ENCODE peak calls at places on chromosomes 12 and 14, in six cellular contexts. One of them, this sample, is unnamed.
A peak's percentile ranks its signal among the peaks of the same experiment; 100 is the strongest.

GRCh38 chr14:26525057-26525456 is 72.8 kb downstream of the NOVA1 start:
- DNase-seq in endothelial cell of umbilical vein: no peak
- DNase-seq in CD8-positive, alpha-beta T cell: no peak
- DNase-seq in neural progenitor cell: no peak
- DNase-seq in esophagus squamous epithelium: no peak
- DNase-seq in left ventricle myocardium inferior: no peak
- DNase-seq in this sample: no peak

GRCh38 chr14:106842687-106843086 is 1316.3 kb downstream of the TMEM121 start:
- DNase-seq in left ventricle myocardium inferior: no peak
- DNase-seq in CD8-positive, alpha-beta T cell: no peak
- DNase-seq in neural progenitor cell: no peak
- DNase-seq in endothelial cell of umbilical vein: no peak
- DNase-seq in esophagus squamous epithelium: no peak
- DNase-seq in this sample: no peak

GRCh38 chr12:98208846-98209245 is 306.5 kb upstream of the TMPO start:
- DNase-seq in endothelial cell of umbilical vein: no peak
- DNase-seq in esophagus squamous epithelium: no peak
- DNase-seq in left ventricle myocardium inferior: no peak
- DNase-seq in CD8-positive, alpha-beta T cell: no peak
- DNase-seq in neural progenitor cell: no peak
- DNase-seq in this sample: no peak

GRCh38 chr14:69877492-69877891 is 1.7 kb upstream of the SMOC1 start:
- DNase-seq in CD8-positive, alpha-beta T cell: no peak
- DNase-seq in esophagus squamous epithelium: no peak
- DNase-seq in endothelial cell of umbilical vein: peak; percentile 33
- DNase-seq in left ventricle myocardium inferior: no peak
- DNase-seq in neural progenitor cell: peak; percentile 65
- DNase-seq in this sample: no peak

GRCh38 chr12:65823481-65824313 is 586 bp upstream of the HMGA2 start:
- DNase-seq in neural progenitor cell: peak; percentile 84
- DNase-seq in esophagus squamous epithelium: no peak
- DNase-seq in left ventricle myocardium inferior: no peak
- DNase-seq in endothelial cell of umbilical vein: peak; percentile 60
- DNase-seq in CD8-positive, alpha-beta T cell: no peak
- DNase-seq in this sample: peak; percentile 15

GRCh38 chr12:752673-753400 is 458 bp downstream of the WNK1 start:
- DNase-seq in left ventricle myocardium inferior: peak; percentile 57
- DNase-seq in esophagus squamous epithelium: no peak
- DNase-seq in endothelial cell of umbilical vein: peak; percentile 58
- DNase-seq in neural progenitor cell: peak; percentile 89
- DNase-seq in CD8-positive, alpha-beta T cell: peak; percentile 18
- DNase-seq in this sample: peak; percentile 61

GRCh38 chr12:80862606-80863005 is 75.1 kb downstream of the LIN7A start:
- DNase-seq in endothelial cell of umbilical vein: no peak
- DNase-seq in left ventricle myocardium inferior: no peak
- DNase-seq in CD8-positive, alpha-beta T cell: no peak
- DNase-seq in esophagus squamous epithelium: no peak
- DNase-seq in neural progenitor cell: no peak
- DNase-seq in this sample: no peak

GRCh38 chr12:92142251-92142896 is 3.3 kb downstream of the BTG1 start:
- DNase-seq in CD8-positive, alpha-beta T cell: no peak
- DNase-seq in esophagus squamous epithelium: no peak
- DNase-seq in endothelial cell of umbilical vein: peak; percentile 29
- DNase-seq in neural progenitor cell: no peak
- DNase-seq in left ventricle myocardium inferior: no peak
- DNase-seq in this sample: no peak

GRCh38 chr12:126051611-126052107 is 986.4 kb downstream of the AACS start:
- DNase-seq in CD8-positive, alpha-beta T cell: no peak
- DNase-seq in left ventricle myocardium inferior: no peak
- DNase-seq in esophagus squamous epithelium: no peak
- DNase-seq in endothelial cell of umbilical vein: no peak
- DNase-seq in neural progenitor cell: no peak
- DNase-seq in this sample: no peak

GRCh38 chr14:89252887-89253532 is 164.0 kb downstream of the FOXN3 start:
- DNase-seq in neural progenitor cell: peak; percentile 17
- DNase-seq in left ventricle myocardium inferior: no peak
- DNase-seq in endothelial cell of umbilical vein: no peak
- DNase-seq in esophagus squamous epithelium: no peak
- DNase-seq in CD8-positive, alpha-beta T cell: no peak
- DNase-seq in this sample: no peak

GRCh38 chr12:497501-498160 is 37.9 kb downstream of the B4GALNT3 start:
- DNase-seq in esophagus squamous epithelium: no peak
- DNase-seq in endothelial cell of umbilical vein: no peak
- DNase-seq in CD8-positive, alpha-beta T cell: no peak
- DNase-seq in neural progenitor cell: peak; percentile 80
- DNase-seq in left ventricle myocardium inferior: no peak
- DNase-seq in this sample: no peak

DNA sequence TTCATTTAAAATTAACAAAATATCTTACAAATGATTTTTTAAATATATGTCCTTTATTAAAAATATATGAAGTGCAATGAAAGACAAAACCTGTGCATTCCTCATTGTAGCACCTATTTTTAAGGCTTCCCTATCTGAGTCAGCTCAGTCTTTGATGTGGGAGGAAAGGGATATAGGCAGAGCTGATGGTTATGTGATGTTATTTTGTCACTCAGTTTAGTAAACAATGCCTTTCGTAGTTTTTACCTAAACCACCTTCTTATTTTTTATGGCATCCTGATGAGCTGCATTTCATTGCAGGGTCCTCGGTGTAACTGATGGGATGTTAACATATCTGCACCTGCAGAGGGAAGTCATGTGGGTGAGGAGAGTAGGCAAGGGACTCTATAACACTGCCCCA is 58.9 kb upstream of the FRMD6 start:
- DNase-seq in esophagus squamous epithelium: no peak
- DNase-seq in left ventricle myocardium inferior: no peak
- DNase-seq in neural progenitor cell: no peak
- DNase-seq in CD8-positive, alpha-beta T cell: no peak
- DNase-seq in endothelial cell of umbilical vein: no peak
- DNase-seq in this sample: no peak
- H3K4me3 ChIP-seq in esophagus squamous epithelium: no peak overlapping the region
- H3K4me3 ChIP-seq in left ventricle myocardium inferior: no peak overlapping the region
- H3K4me3 ChIP-seq in neural progenitor cell: no peak overlapping the region
- H3K4me3 ChIP-seq in CD8-positive, alpha-beta T cell: no peak overlapping the region
- H3K4me3 ChIP-seq in endothelial cell of umbilical vein: no peak overlapping the region
- H3K4me3 ChIP-seq in this sample: no peak overlapping the region

GRCh38 chr12:27014085-27014858 is at the start of gene TM7SF3:
- DNase-seq in endothelial cell of umbilical vein: peak; percentile 83
- DNase-seq in neural progenitor cell: peak; percentile 96
- DNase-seq in left ventricle myocardium inferior: peak; percentile 92
- DNase-seq in esophagus squamous epithelium: peak; percentile 68
- DNase-seq in CD8-positive, alpha-beta T cell: peak; percentile 92
- DNase-seq in this sample: peak; percentile 95

GRCh38 chr12:27015730-27016076 is 1.5 kb upstream of the TM7SF3 start:
- DNase-seq in endothelial cell of umbilical vein: peak; percentile 60
- DNase-seq in esophagus squamous epithelium: no peak
- DNase-seq in neural progenitor cell: no peak
- DNase-seq in left ventricle myocardium inferior: no peak
- DNase-seq in CD8-positive, alpha-beta T cell: no peak
- DNase-seq in this sample: no peak

GRCh38 chr12:27012982-27013255 is 1.3 kb downstream of the TM7SF3 start:
- DNase-seq in endothelial cell of umbilical vein: no peak
- DNase-seq in left ventricle myocardium inferior: no peak
- DNase-seq in esophagus squamous epithelium: no peak
- DNase-seq in neural progenitor cell: no peak
- DNase-seq in CD8-positive, alpha-beta T cell: no peak
- DNase-seq in this sample: no peak

GRCh38 chr12:27013606-27014084 is 539 bp downstream of the TM7SF3 start:
- DNase-seq in esophagus squamous epithelium: no peak
- DNase-seq in neural progenitor cell: peak; percentile 41
- DNase-seq in endothelial cell of umbilical vein: peak; percentile 55
- DNase-seq in CD8-positive, alpha-beta T cell: peak; percentile 38
- DNase-seq in left ventricle myocardium inferior: no peak
- DNase-seq in this sample: no peak

GRCh38 chr12:27014859-27015729 is 910 bp upstream of the TM7SF3 start:
- DNase-seq in endothelial cell of umbilical vein: no peak
- DNase-seq in left ventricle myocardium inferior: no peak
- DNase-seq in neural progenitor cell: no peak
- DNase-seq in esophagus squamous epithelium: no peak
- DNase-seq in CD8-positive, alpha-beta T cell: no peak
- DNase-seq in this sample: no peak
- TF ChIP-seq CTCF in endothelial cell of umbilical vein: no peak
- TF ChIP-seq CTCF in left ventricle myocardium inferior: no peak
- TF ChIP-seq CTCF in neural progenitor cell: no peak
- TF ChIP-seq CTCF in esophagus squamous epithelium: no peak
- TF ChIP-seq CTCF in CD8-positive, alpha-beta T cell: no peak
- TF ChIP-seq CTCF in this sample: no peak

GRCh38 chr12:105225505-105225904 is 10.5 kb downstream of the APPL2 start:
- DNase-seq in esophagus squamous epithelium: no peak
- DNase-seq in neural progenitor cell: no peak
- DNase-seq in endothelial cell of umbilical vein: no peak
- DNase-seq in CD8-positive, alpha-beta T cell: no peak
- DNase-seq in left ventricle myocardium inferior: no peak
- DNase-seq in this sample: no peak
- H3K4me1 ChIP-seq in esophagus squamous epithelium: peaks cover 16% of the 10 kb centered on the region
- H3K4me1 ChIP-seq in neural progenitor cell: no peaks in the 10 kb centered on the region
- H3K4me1 ChIP-seq in endothelial cell of umbilical vein: peaks cover 39% of the 10 kb centered on the region
- H3K4me1 ChIP-seq in CD8-positive, alpha-beta T cell: peaks cover 7% of the 10 kb centered on the region
- H3K4me1 ChIP-seq in left ventricle myocardium inferior: peaks cover 71% of the 10 kb centered on the region
- H3K4me1 ChIP-seq in this sample: peaks cover 63% of the 10 kb centered on the region

DNA sequence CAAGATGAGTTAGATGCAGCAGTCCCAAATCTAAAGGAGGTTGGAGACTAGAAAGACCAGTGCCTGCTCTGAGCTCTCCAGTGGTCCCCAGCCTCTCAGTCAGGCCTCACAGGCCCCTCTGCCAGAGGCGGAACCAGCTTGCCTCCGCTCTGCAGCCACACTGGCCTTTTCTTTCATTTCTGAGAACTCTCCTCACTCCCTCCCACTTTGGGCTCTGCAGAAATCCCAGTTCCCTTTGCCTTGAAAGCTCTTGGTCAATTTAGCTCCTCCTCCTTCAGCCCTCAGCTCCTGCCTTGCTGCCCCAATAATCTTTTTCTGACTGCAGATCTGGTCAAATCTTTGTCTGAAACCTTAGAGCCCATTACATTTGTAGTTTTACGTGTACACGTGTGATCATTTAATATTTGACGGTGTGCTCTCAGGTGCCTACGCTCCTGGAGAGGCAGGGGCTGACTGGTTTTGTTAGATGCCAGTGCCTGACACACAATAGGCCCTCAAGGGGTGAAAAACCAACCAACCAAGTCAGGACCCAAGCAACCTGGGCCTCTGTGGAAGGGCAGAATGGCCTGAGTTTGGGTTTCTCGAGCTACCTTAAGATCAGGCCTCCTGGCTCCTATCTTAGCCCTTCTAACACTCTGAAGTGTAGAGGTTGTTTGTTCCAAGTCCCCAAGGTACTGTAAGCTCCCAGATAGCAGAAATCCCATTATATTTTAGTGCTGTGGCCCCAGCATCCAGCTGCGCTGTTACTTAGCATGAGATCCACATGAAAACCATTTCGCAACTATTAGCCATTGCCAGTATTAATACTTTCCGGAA is 1.1 kb upstream of the NUDT4 start:
- DNase-seq in endothelial cell of umbilical vein: peak; percentile 55
- DNase-seq in esophagus squamous epithelium: no peak
- DNase-seq in CD8-positive, alpha-beta T cell: no peak
- DNase-seq in left ventricle myocardium inferior: peak; percentile 32
- DNase-seq in neural progenitor cell: peak; percentile 81
- DNase-seq in this sample: peak; percentile 69
- H3K4me3 ChIP-seq in endothelial cell of umbilical vein: peak overlapping the region; percentile 81
- H3K4me3 ChIP-seq in esophagus squamous epithelium: peak overlapping the region; percentile 93
- H3K4me3 ChIP-seq in CD8-positive, alpha-beta T cell: no peak overlapping the region
- H3K4me3 ChIP-seq in left ventricle myocardium inferior: peak overlapping the region; percentile 84
- H3K4me3 ChIP-seq in neural progenitor cell: peak overlapping the region; percentile 63
- H3K4me3 ChIP-seq in this sample: no peak overlapping the region

GRCh38 chr14:68374682-68375081 is 418.2 kb downstream of the ZFP36L1 start:
- DNase-seq in CD8-positive, alpha-beta T cell: no peak
- DNase-seq in endothelial cell of umbilical vein: no peak
- DNase-seq in neural progenitor cell: no peak
- DNase-seq in esophagus squamous epithelium: no peak
- DNase-seq in left ventricle myocardium inferior: no peak
- DNase-seq in this sample: no peak
- TF ChIP-seq CTCF in CD8-positive, alpha-beta T cell: no peak
- TF ChIP-seq CTCF in endothelial cell of umbilical vein: no peak
- TF ChIP-seq CTCF in neural progenitor cell: no peak
- TF ChIP-seq CTCF in esophagus squamous epithelium: no peak
- TF ChIP-seq CTCF in left ventricle myocardium inferior: no peak
- TF ChIP-seq CTCF in this sample: no peak

DNA sequence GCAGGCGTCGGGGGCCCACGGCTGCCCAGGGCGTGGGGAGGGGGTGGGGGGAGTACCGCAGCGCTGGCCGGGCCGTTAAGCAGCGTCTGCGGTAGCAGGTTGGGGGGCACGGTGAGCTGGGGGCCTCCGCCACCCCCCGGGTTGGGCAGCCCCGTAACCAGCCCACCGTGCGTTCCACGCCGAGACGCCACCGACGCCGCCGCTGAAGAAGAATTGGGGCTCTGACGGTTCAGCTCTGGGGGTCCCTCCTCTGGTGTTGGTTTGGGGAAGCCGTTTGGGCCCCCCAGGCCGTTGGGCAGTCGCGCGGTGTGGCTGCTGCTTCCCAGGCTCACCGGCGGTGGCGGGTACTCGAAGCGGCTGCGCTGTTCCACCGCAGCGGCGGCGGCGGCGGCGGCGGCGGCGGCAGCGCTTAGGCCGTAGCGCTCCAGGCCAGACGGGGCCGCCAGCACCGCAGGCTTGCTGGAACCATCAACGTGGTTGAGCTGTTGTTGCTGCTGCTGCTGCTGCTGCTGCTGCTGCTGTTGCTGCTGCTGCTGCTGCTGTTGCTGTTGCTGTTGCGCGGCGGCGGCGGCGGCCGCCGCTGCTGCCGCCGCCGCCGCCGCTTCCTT is 1.5 kb downstream of the IRF2BPL start:
- DNase-seq in esophagus squamous epithelium: no peak
- DNase-seq in endothelial cell of umbilical vein: peak; percentile 52
- DNase-seq in neural progenitor cell: peak; percentile 88
- DNase-seq in left ventricle myocardium inferior: peak; percentile 54
- DNase-seq in CD8-positive, alpha-beta T cell: peak; percentile 39
- DNase-seq in this sample: peak; percentile 52
- H3K4me1 ChIP-seq in esophagus squamous epithelium: peaks cover 65% of the 10 kb centered on the region
- H3K4me1 ChIP-seq in endothelial cell of umbilical vein: peaks cover 44% of the 10 kb centered on the region
- H3K4me1 ChIP-seq in neural progenitor cell: peaks cover 52% of the 10 kb centered on the region
- H3K4me1 ChIP-seq in left ventricle myocardium inferior: peaks cover 94% of the 10 kb centered on the region
- H3K4me1 ChIP-seq in CD8-positive, alpha-beta T cell: peaks cover 65% of the 10 kb centered on the region
- H3K4me1 ChIP-seq in this sample: peaks cover 47% of the 10 kb centered on the region

This sample was measured in adrenal gland.